ENCODE peak calls at places on chromosome 16, in five cellular contexts. B is prostate gland, Q is Peyer's patch, M is left ventricle myocardium inferior, P is upper lobe of right lung. W is an unnamed sample.

GRCh38 chr16:61149709-61150108 is 886.5 kb downstream of the CDH8 start:
- DNase-seq in B (no peak), Q (no peak), M (no peak), P (no peak), W (no peak)

GRCh38 chr16:56793504-56793903 is 63.6 kb downstream of the NUP93 start:
- DNase-seq in B (no peak), Q (no peak), M (no peak), P (no peak), W (no peak)

GRCh38 chr16:56944954-56945839 is 13.3 kb downstream of the HERPUD1 start:
- DNase-seq in B (no peak), Q (peak; percentile 44), M (no peak), P (no peak), W (no peak)

GRCh38 chr16:78598186-78598585 is 498.7 kb downstream of the WWOX start:
- DNase-seq in B (no peak), Q (no peak), M (no peak), P (no peak), W (no peak)

GRCh38 chr16:71917900-71918299 is 22.6 kb downstream of the IST1 start:
- DNase-seq in B (no peak), Q (no peak), M (no peak), P (no peak), W (no peak)

GRCh38 chr16:50305441-50306061 is 39.2 kb downstream of the ADCY7 start:
- DNase-seq in B (no peak), Q (peak; percentile 42), M (no peak), P (peak; percentile 51), W (no peak)

GRCh38 chr16:1743376-1744337 is 27.7 kb downstream of the NME3 start:
- DNase-seq in B (no peak), Q (no peak), M (no peak), P (no peak), W (no peak)

GRCh38 chr16:56933266-56933619 is 1.3 kb downstream of the HERPUD1 start:
- DNase-seq in B (no peak), Q (no peak), M (no peak), P (no peak), W (no peak)

GRCh38 chr16:54277845-54278703 is 8.5 kb downstream of the IRX3 start:
- DNase-seq in B (peak; percentile 60), Q (peak; percentile 1), M (no peak), P (peak; percentile 82), W (no peak)

GRCh38 chr16:54446639-54447038 is 160.1 kb upstream of the IRX3 start:
- DNase-seq in B (peak; percentile 53), Q (no peak), M (peak; percentile 61), P (no peak), W (peak; percentile 59)

GRCh38 chr16:47309581-47310312 is 151.1 kb downstream of the ITFG1 start:
- DNase-seq in B (no peak), Q (no peak), M (no peak), P (no peak), W (no peak)

GRCh38 chr16:27822529-27823437 is 240.7 kb downstream of the GSG1L start:
- DNase-seq in B (peak; percentile 8), Q (no peak), M (no peak), P (peak; percentile 13), W (no peak)

GRCh38 chr16:77271532-77272426 is 72.6 kb downstream of the SYCE1L start:
- DNase-seq in B (no peak), Q (no peak), M (no peak), P (no peak), W (no peak)

GRCh38 chr16:81551821-81552304 is 107.3 kb downstream of the CMIP start:
- DNase-seq in B (no peak), Q (no peak), M (peak; percentile 36), P (peak; percentile 63), W (no peak)

GRCh38 chr16:1167276-1168107 is 14.6 kb downstream of the CACNA1H start:
- DNase-seq in B (no peak), Q (no peak), M (no peak), P (no peak), W (no peak)

GRCh38 chr16:73082608-73083007 is 34.7 kb upstream of the ZFHX3 start:
- DNase-seq in B (peak; percentile 32), Q (no peak), M (no peak), P (no peak), W (no peak)

GRCh38 chr16:6016530-6017184 is 919.1 kb upstream of the EEF2KMT start:
- DNase-seq in B (no peak), Q (no peak), M (no peak), P (no peak), W (no peak)

GRCh38 chr16:16788004-16788403 is 409.1 kb downstream of the NPIPA7 start:
- DNase-seq in B (no peak), Q (no peak), M (no peak), P (no peak), W (no peak)

GRCh38 chr16:15950167-15950854 is 895 bp downstream of the ABCC1 start:
- DNase-seq in B (peak; percentile 42), Q (peak; percentile 58), M (no peak), P (no peak), W (no peak)

GRCh38 chr16:74297296-74297665 is 667 bp downstream of the PSMD7 start:
- DNase-seq in B (peak; percentile 8), Q (peak; percentile 50), M (no peak), P (no peak), W (no peak)

GRCh38 chr16:88430524-88431446 is 22.3 kb upstream of the ZFPM1 start:
- DNase-seq in B (no peak), Q (peak; percentile 80), M (peak; percentile 40), P (no peak), W (no peak)

GRCh38 chr16:22318690-22319358 is 21.6 kb downstream of the POLR3E start:
- DNase-seq in B (no peak), Q (peak; percentile 70), M (no peak), P (peak; percentile 68), W (peak; percentile 21)

GRCh38 chr16:69924777-69925191 is 26.4 kb upstream of the CLEC18A start:
- DNase-seq in B (no peak), Q (no peak), M (peak; percentile 69), P (no peak), W (peak; percentile 67)

GRCh38 chr16:15518412-15519351 is 84.3 kb downstream of the BMERB1 start:
- DNase-seq in B (no peak), Q (no peak), M (peak; percentile 46), P (no peak), W (peak; percentile 22)

GRCh38 chr16:19463468-19464315 is 46.0 kb downstream of the TMC5 start:
- DNase-seq in B (no peak), Q (no peak), M (no peak), P (no peak), W (no peak)

GRCh38 chr16:27721548-27722265 is 171.8 kb downstream of the KATNIP start:
- DNase-seq in B (no peak), Q (peak; percentile 64), M (peak; percentile 77), P (peak; percentile 57), W (peak; percentile 81)

DNA sequence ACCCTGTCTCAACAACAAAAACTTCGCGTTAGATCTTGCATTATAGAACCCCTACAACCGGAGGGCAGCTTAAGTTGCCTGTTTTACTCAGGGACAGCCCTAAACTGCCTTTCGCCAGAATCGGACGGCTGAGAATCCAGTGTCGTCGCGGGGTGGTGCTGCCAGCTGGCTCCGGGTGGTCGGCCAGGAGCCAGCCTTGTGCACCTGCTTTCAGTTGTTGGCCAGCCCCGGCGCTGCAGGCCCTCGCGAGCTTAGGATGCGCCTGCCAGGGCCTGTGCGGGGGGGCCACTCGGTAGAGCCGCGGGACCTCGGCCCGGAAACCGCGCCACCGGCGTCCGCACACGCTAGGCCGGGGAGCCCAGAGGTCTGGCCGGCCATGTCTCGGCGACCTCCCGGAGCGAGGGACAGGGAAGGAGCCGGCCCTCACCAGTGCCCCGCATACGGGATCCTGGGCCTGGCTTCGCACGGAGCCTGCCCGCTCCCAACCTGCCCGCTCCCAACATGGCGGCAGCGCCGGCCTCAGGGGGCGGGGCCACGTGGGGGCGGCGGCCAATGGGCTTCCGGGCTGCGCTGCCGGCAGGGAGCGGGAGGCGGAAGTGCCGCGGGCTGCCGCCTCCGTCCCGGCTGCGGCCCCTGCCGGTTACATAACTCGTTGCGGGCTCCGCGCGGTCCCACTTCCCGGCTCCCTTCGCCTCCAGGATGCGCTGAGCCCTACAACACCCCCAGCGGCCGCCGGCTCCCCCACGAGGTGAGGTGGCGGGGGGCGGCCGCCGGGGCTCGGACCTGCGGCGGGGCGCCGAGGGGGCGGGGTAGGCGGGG is 14.2 kb downstream of the NAA60 start:
- DNase-seq in B (peak; percentile 85), Q (peak; percentile 93), M (peak; percentile 92), P (peak; percentile 96), W (peak; percentile 72)
- TF ChIP-seq CTCF in B (peak; percentile 58), Q (peak; percentile 63), M (peak; percentile 66), P (peak; percentile 42), W (peak; percentile 78)

GRCh38 chr16:23498863-23499262 is 11.4 kb downstream of the GGA2 start:
- DNase-seq in B (no peak), Q (no peak), M (no peak), P (no peak), W (no peak)

GRCh38 chr16:23500866-23501234 is 9.4 kb downstream of the GGA2 start:
- DNase-seq in B (no peak), Q (no peak), M (no peak), P (no peak), W (no peak)

GRCh38 chr16:23500212-23500865 is 10.0 kb downstream of the GGA2 start:
- DNase-seq in B (no peak), Q (no peak), M (no peak), P (peak; percentile 67), W (no peak)

GRCh38 chr16:23501291-23501690 is 9.0 kb downstream of the GGA2 start:
- DNase-seq in B (no peak), Q (no peak), M (no peak), P (no peak), W (no peak)

DNA sequence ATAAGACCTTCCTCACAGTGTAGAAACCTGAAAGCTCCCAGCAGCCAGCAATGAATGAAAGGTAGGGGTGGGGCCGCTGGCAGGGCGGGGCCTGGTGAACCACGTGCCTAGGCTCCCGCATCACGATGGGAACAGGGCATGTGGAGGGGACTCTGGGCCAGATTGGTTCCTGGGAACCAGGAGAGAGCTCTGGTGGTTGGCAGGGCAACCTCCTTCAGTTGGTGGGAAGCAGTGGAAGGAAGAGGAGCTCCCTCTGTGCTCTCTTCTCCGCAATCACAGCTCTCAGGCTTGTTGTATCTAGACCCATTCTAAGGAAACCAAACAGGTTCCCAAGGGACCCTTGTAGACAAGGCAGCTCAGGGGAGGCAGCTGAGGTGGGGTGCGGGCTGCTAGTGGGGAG is 10.5 kb downstream of the GGA2 start:
- DNase-seq in B (no peak), Q (no peak), M (no peak), P (no peak), W (no peak)
- H3K27ac ChIP-seq in B (no peak overlapping the region), Q (no peak overlapping the region), M (no peak overlapping the region), P (no peak overlapping the region), W (no peak overlapping the region)

GRCh38 chr16:67917852-67918236 is 13.8 kb downstream of the CTRL start:
- DNase-seq in B (no peak), Q (no peak), M (no peak), P (no peak), W (no peak)

GRCh38 chr16:67922740-67923139 is 8.9 kb downstream of the CTRL start:
- DNase-seq in B (peak; percentile 70), Q (no peak), M (no peak), P (no peak), W (no peak)

GRCh38 chr16:67922221-67922620 is 9.4 kb downstream of the CTRL start:
- DNase-seq in B (no peak), Q (no peak), M (no peak), P (no peak), W (no peak)

GRCh38 chr16:67917140-67917851 is 14.4 kb downstream of the CTRL start:
- DNase-seq in B (no peak), Q (no peak), M (peak; percentile 55), P (no peak), W (no peak)

GRCh38 chr16:67919618-67920210 is 11.9 kb downstream of the CTRL start:
- DNase-seq in B (no peak), Q (no peak), M (no peak), P (no peak), W (no peak)
- TF ChIP-seq CTCF in B (no peak), Q (no peak), M (peak; percentile 44), P (no peak), W (no peak)

GRCh38 chr16:86490859-86491642 is 19.3 kb upstream of the FOXF1 start:
- DNase-seq in B (no peak), Q (no peak), M (no peak), P (no peak), W (no peak)
- H3K27ac ChIP-seq in B (no peak overlapping the region), Q (no peak overlapping the region), M (no peak overlapping the region), P (no peak overlapping the region), W (peak overlapping the region; percentile 63)

W was measured in tibial nerve.